ENCODE peak calls at places on chromosomes 12 and 14, in four cellular contexts. K is stimulated activated CD4-positive, alpha-beta T cell treated with anti-CD3 and anti-CD28 coated beads, TNF-alpha, amount 100 ng/mL, for 24 hours; R is HFF-Myc; C is tibial artery. T is an unnamed sample.

GRCh38 chr14:60622920-60623263 is 26.4 kb downstream of the SIX1 start:
- DNase-seq in K (no peak), R (no peak), C (no peak), T (no peak)

GRCh38 chr14:28763914-28764848 is 2.4 kb upstream of the FOXG1 start:
- DNase-seq in K (no peak), R (no peak), C (no peak), T (no peak)

GRCh38 chr14:100345711-100346110 is 22.6 kb downstream of the SLC25A47 start:
- DNase-seq in K (no peak), R (no peak), C (no peak), T (no peak)

GRCh38 chr12:39227218-39227617 is 215.7 kb downstream of the KIF21A start:
- DNase-seq in K (no peak), R (no peak), C (no peak), T (no peak)

GRCh38 chr12:128402481-128402880 is 135.5 kb downstream of the TMEM132C start:
- DNase-seq in K (no peak), R (no peak), C (no peak), T (no peak)

GRCh38 chr12:27176765-27177164 is 67.3 kb upstream of the STK38L start:
- DNase-seq in K (peak; percentile 9), R (no peak), C (no peak), T (peak; percentile 81)

GRCh38 chr12:119940881-119941280 is 48.2 kb upstream of the BICDL1 start:
- DNase-seq in K (no peak), R (peak; percentile 36), C (no peak), T (peak; percentile 91)

GRCh38 chr12:46373303-46374182 is 970 bp upstream of the SLC38A2 start:
- DNase-seq in K (no peak), R (no peak), C (peak; percentile 62), T (peak; percentile 71)

GRCh38 chr12:47940773-47941474 is 22.5 kb upstream of the TMEM106C start:
- DNase-seq in K (no peak), R (no peak), C (peak; percentile 5), T (no peak)

GRCh38 chr12:6752181-6752930 is 585 bp downstream of the MLF2 start:
- DNase-seq in K (no peak), R (no peak), C (peak; percentile 50), T (peak; percentile 74)

GRCh38 chr12:111598637-111599458 is at the start of gene ATXN2:
- DNase-seq in K (peak; percentile 43), R (no peak), C (peak; percentile 53), T (peak; percentile 80)

GRCh38 chr14:104895207-104895785 is 29.4 kb upstream of the PLD4 start:
- DNase-seq in K (no peak), R (no peak), C (no peak), T (no peak)

GRCh38 chr14:96256420-96256819 is 410 bp downstream of the BDKRB1 start:
- DNase-seq in K (no peak), R (no peak), C (no peak), T (no peak)

GRCh38 chr14:100307215-100308111 is 1.2 kb upstream of the SLC25A29 start:
- DNase-seq in K (no peak), R (no peak), C (no peak), T (peak; percentile 33)

GRCh38 chr14:50823051-50823762 is 7.8 kb downstream of the NIN start:
- DNase-seq in K (no peak), R (no peak), C (no peak), T (no peak)

GRCh38 chr12:116561181-116561821 is 2.1 kb downstream of the MAP1LC3B2 start:
- DNase-seq in K (no peak), R (no peak), C (no peak), T (no peak)

GRCh38 chr12:22533155-22533554 is 11.2 kb downstream of the C2CD5 start:
- DNase-seq in K (no peak), R (no peak), C (no peak), T (no peak)

GRCh38 chr12:19277707-19278106 is 148.2 kb downstream of the PLEKHA5 start:
- DNase-seq in K (no peak), R (no peak), C (no peak), T (no peak)